ENCODE peak calls at places on chromosomes 2 and 18, in ten cellular contexts. One of them, this sample, is unnamed.

GRCh38 chr2:12287220-12287751 is 429.4 kb upstream of the TRIB2 start:
- DNase-seq in tibial artery: no peak
- DNase-seq in endothelial cell: no peak
- DNase-seq in SW 1271: peak; percentile 24
- DNase-seq in HT1080: peak; percentile 52
- DNase-seq in NCI-H2081: no peak
- DNase-seq in anterior cingulate cortex: no peak
- DNase-seq in activated T-cell treated with anti-CD3 and anti-CD28 coated beads, Interleukin-2, amount 50 U/mL, for 72 hours: no peak
- DNase-seq in AG20443: no peak
- DNase-seq in neural crest cell: no peak
- DNase-seq in this sample: no peak

GRCh38 chr18:23401400-23402347 is 51.4 kb upstream of the RIOK3 start:
- DNase-seq in tibial artery: no peak
- DNase-seq in endothelial cell: peak; percentile 62
- DNase-seq in SW 1271: peak; percentile 84
- DNase-seq in HT1080: peak; percentile 93
- DNase-seq in NCI-H2081: no peak
- DNase-seq in anterior cingulate cortex: no peak
- DNase-seq in activated T-cell treated with anti-CD3 and anti-CD28 coated beads, Interleukin-2, amount 50 U/mL, for 72 hours: no peak
- DNase-seq in AG20443: peak; percentile 28
- DNase-seq in neural crest cell: peak; percentile 24
- DNase-seq in this sample: no peak

GRCh38 chr18:22545091-22545795 is 127.5 kb upstream of the CTAGE1 start:
- DNase-seq in tibial artery: no peak
- DNase-seq in endothelial cell: no peak
- DNase-seq in SW 1271: no peak
- DNase-seq in HT1080: no peak
- DNase-seq in NCI-H2081: no peak
- DNase-seq in anterior cingulate cortex: no peak
- DNase-seq in activated T-cell treated with anti-CD3 and anti-CD28 coated beads, Interleukin-2, amount 50 U/mL, for 72 hours: no peak
- DNase-seq in AG20443: no peak
- DNase-seq in neural crest cell: no peak
- DNase-seq in this sample: no peak

GRCh38 chr2:64262068-64262467 is 117.8 kb upstream of the PELI1 start:
- DNase-seq in tibial artery: no peak
- DNase-seq in endothelial cell: no peak
- DNase-seq in SW 1271: no peak
- DNase-seq in HT1080: peak; percentile 28
- DNase-seq in NCI-H2081: no peak
- DNase-seq in anterior cingulate cortex: no peak
- DNase-seq in activated T-cell treated with anti-CD3 and anti-CD28 coated beads, Interleukin-2, amount 50 U/mL, for 72 hours: no peak
- DNase-seq in AG20443: no peak
- DNase-seq in neural crest cell: no peak
- DNase-seq in this sample: no peak

GRCh38 chr18:393558-393957 is 106.9 kb downstream of the COLEC12 start:
- DNase-seq in tibial artery: no peak
- DNase-seq in endothelial cell: no peak
- DNase-seq in SW 1271: no peak
- DNase-seq in HT1080: no peak
- DNase-seq in NCI-H2081: no peak
- DNase-seq in anterior cingulate cortex: no peak
- DNase-seq in activated T-cell treated with anti-CD3 and anti-CD28 coated beads, Interleukin-2, amount 50 U/mL, for 72 hours: no peak
- DNase-seq in AG20443: no peak
- DNase-seq in neural crest cell: no peak
- DNase-seq in this sample: no peak

GRCh38 chr18:6199777-6200176 is 214.9 kb downstream of the L3MBTL4 start:
- DNase-seq in tibial artery: no peak
- DNase-seq in endothelial cell: no peak
- DNase-seq in SW 1271: no peak
- DNase-seq in HT1080: no peak
- DNase-seq in NCI-H2081: no peak
- DNase-seq in anterior cingulate cortex: no peak
- DNase-seq in activated T-cell treated with anti-CD3 and anti-CD28 coated beads, Interleukin-2, amount 50 U/mL, for 72 hours: no peak
- DNase-seq in AG20443: no peak
- DNase-seq in neural crest cell: no peak
- DNase-seq in this sample: no peak

GRCh38 chr2:173588931-173589369 is 234.3 kb downstream of the CDCA7 start:
- DNase-seq in tibial artery: no peak
- DNase-seq in endothelial cell: no peak
- DNase-seq in SW 1271: no peak
- DNase-seq in HT1080: peak; percentile 43
- DNase-seq in NCI-H2081: no peak
- DNase-seq in anterior cingulate cortex: no peak
- DNase-seq in activated T-cell treated with anti-CD3 and anti-CD28 coated beads, Interleukin-2, amount 50 U/mL, for 72 hours: no peak
- DNase-seq in AG20443: no peak
- DNase-seq in neural crest cell: no peak
- DNase-seq in this sample: no peak

GRCh38 chr18:32598144-32598543 is 127.5 kb upstream of the GAREM1 start:
- DNase-seq in tibial artery: no peak
- DNase-seq in endothelial cell: no peak
- DNase-seq in SW 1271: no peak
- DNase-seq in HT1080: no peak
- DNase-seq in NCI-H2081: no peak
- DNase-seq in anterior cingulate cortex: no peak
- DNase-seq in activated T-cell treated with anti-CD3 and anti-CD28 coated beads, Interleukin-2, amount 50 U/mL, for 72 hours: no peak
- DNase-seq in AG20443: no peak
- DNase-seq in neural crest cell: no peak
- DNase-seq in this sample: no peak

This sample was measured in GM20000.